ENCODE peak calls at places on chromosomes 3 and 15, in four cellular contexts. K is NT2/D1, U is stomach, G is AG04449. R is an unnamed sample.

GRCh38 chr3:168091961-168092360 is 3.8 kb downstream of the GOLIM4 start:
- DNase-seq in G (no peak), K (no peak), U (no peak), R (no peak)

GRCh38 chr3:186612721-186613636 is at the start of gene AHSG:
- DNase-seq in U (no peak), K (no peak), G (no peak), R (no peak)

GRCh38 chr3:65484964-65485363 is 553.8 kb downstream of the MAGI1 start:
- DNase-seq in K (no peak), U (no peak), G (no peak), R (no peak)

GRCh38 chr3:171260430-171260829 is 199.8 kb downstream of the TNIK start:
- DNase-seq in K (no peak), G (no peak), U (no peak), R (no peak)

GRCh38 chr3:14117468-14118399 is 6.9 kb downstream of the CHCHD4 start:
- DNase-seq in U (no peak), G (no peak), K (no peak), R (peak; percentile 0)

GRCh38 chr3:4988815-4989648 is 9.8 kb downstream of the BHLHE40 start:
- DNase-seq in G (no peak), U (no peak), K (no peak), R (no peak)

GRCh38 chr15:82891025-82891390 is 61.5 kb downstream of the HOMER2 start:
- DNase-seq in K (no peak), U (peak; percentile 39), G (no peak), R (no peak)

GRCh38 chr3:46538803-46539442 is 27.2 kb downstream of the LRRC2 start:
- DNase-seq in G (no peak), K (no peak), U (peak; percentile 63), R (peak; percentile 71)

GRCh38 chr3:4821975-4822374 is 157.3 kb upstream of the BHLHE40 start:
- DNase-seq in G (no peak), U (peak; percentile 43), K (no peak), R (no peak)

GRCh38 chr15:40310001-40310959 is 2.5 kb upstream of the PLCB2 start:
- DNase-seq in G (no peak), U (peak; percentile 59), K (no peak), R (peak; percentile 61)

GRCh38 chr3:124306665-124307064 is 314.7 kb upstream of the ROPN1 start:
- DNase-seq in U (no peak), K (no peak), G (no peak), R (no peak)

GRCh38 chr3:71415708-71416108 is 167.8 kb downstream of the FOXP1 start:
- DNase-seq in G (no peak), K (no peak), U (no peak), R (no peak)

GRCh38 chr3:54003136-54003535 is 111.5 kb upstream of the SELENOK start:
- DNase-seq in K (no peak), U (no peak), G (no peak), R (no peak)

GRCh38 chr15:75732809-75733451 is 20.3 kb upstream of the CSPG4 start:
- DNase-seq in K (peak; percentile 67), G (no peak), U (peak; percentile 73), R (peak; percentile 68)

R was measured in GM20000.